ENCODE peak calls at places on chromosomes 4 and X, in seven cellular contexts. E, I, K, Z, D, O and P are unnamed samples. For H3K4me1, the result is how much of the 10 kb centered on the place peaks cover.

GRCh38 chr4:8709050-8709728 is 116.6 kb downstream of the CPZ start:
- DNase-seq in E (no peak), O (no peak), K (no peak), D (peak), I (peak), Z (no peak), P (no peak)

GRCh38 chr4:587671-588350 is 11.7 kb upstream of the TMEM271 start:
- DNase-seq in O (no peak), Z (no peak), D (no peak), E (no peak), K (no peak), I (no peak), P (no peak)

GRCh38 chrX:63768760-63769159 is 16.3 kb downstream of the ARHGEF9 start:
- DNase-seq in E (no peak), K (no peak), Z (no peak), O (no peak), I (no peak), D (no peak), P (no peak)

GRCh38 chr4:19227701-19228100 is 1024.0 kb upstream of the SLIT2 start:
- DNase-seq in I (no peak), D (no peak), Z (no peak), K (no peak), O (no peak), E (no peak), P (no peak)

GRCh38 chrX:45771560-45772340 is 571.1 kb upstream of the DIPK2B start:
- DNase-seq in D (no peak), I (no peak), Z (no peak), K (no peak), O (no peak), E (no peak), P (no peak)

GRCh38 chr4:11535333-11535732 is 106.6 kb upstream of the HS3ST1 start:
- DNase-seq in I (no peak), E (no peak), K (no peak), Z (no peak), D (no peak), O (no peak), P (no peak)

GRCh38 chr4:112650332-112650731 is 13.4 kb downstream of the LARP7 start:
- DNase-seq in D (no peak), I (no peak), Z (no peak), E (no peak), O (no peak), K (no peak), P (no peak)

GRCh38 chr4:1512081-1512737 is 106.0 kb upstream of the NKX1-1 start:
- DNase-seq in E (no peak), D (no peak), K (no peak), Z (no peak), O (no peak), I (no peak), P (no peak)

GRCh38 chr4:175035907-175036306 is 117.7 kb downstream of the ADAM29 start:
- DNase-seq in O (no peak), E (no peak), Z (peak), K (no peak), I (no peak), D (no peak), P (no peak)

GRCh38 chr4:41120297-41121217 is 93.8 kb downstream of the APBB2 start:
- DNase-seq in Z (no peak), K (no peak), D (no peak), I (no peak), O (no peak), E (no peak), P (no peak)

GRCh38 chrX:55107911-55108310 is 19.1 kb downstream of the PAGE2 start:
- DNase-seq in I (no peak), Z (no peak), D (no peak), K (no peak), E (no peak), O (no peak), P (no peak)

GRCh38 chrX:105136786-105137185 is 83.7 kb downstream of the TEX13A start:
- DNase-seq in D (no peak), K (no peak), I (no peak), E (no peak), O (no peak), Z (no peak), P (no peak)

GRCh38 chr4:53863163-53863562 is 201.2 kb downstream of the CHIC2 start:
- DNase-seq in I (no peak), K (no peak), Z (no peak), D (no peak), E (no peak), O (no peak), P (no peak)

GRCh38 chr4:93829531-93830089 is 1.1 kb downstream of the ATOH1 start:
- DNase-seq in E (no peak), D (peak), K (no peak), Z (no peak), O (no peak), I (peak), P (no peak)

GRCh38 chr4:3031357-3032064 is 42.8 kb downstream of the HTT-AS start:
- DNase-seq in D (peak), K (no peak), E (no peak), I (no peak), Z (no peak), O (no peak), P (no peak)

GRCh38 chr4:106266201-106266600 is 49.8 kb downstream of the TBCK start:
- DNase-seq in O (peak), K (peak), E (peak), I (no peak), D (peak), Z (peak), P (no peak)

GRCh38 chr4:57104706-57105560 is 5.3 kb downstream of the IGFBP7 start:
- DNase-seq in D (no peak), E (no peak), K (no peak), O (no peak), I (no peak), Z (no peak), P (no peak)

GRCh38 chr4:107719211-107719926 is 665 bp downstream of the PAPSS1 start:
- DNase-seq in O (peak), K (no peak), E (no peak), Z (no peak), I (no peak), D (no peak), P (no peak)

GRCh38 chrX:40434947-40435346 is 145.8 kb upstream of the ATP6AP2 start:
- DNase-seq in O (no peak), I (peak), E (peak), Z (no peak), K (no peak), D (peak), P (peak)

GRCh38 chr4:107444-108429 is 16.6 kb upstream of the ZNF718 start:
- DNase-seq in O (no peak), D (peak), K (no peak), I (peak), Z (no peak), E (no peak), P (no peak)

GRCh38 chr4:7906171-7906581 is 33.5 kb downstream of the AFAP1 start:
- DNase-seq in Z (no peak), D (no peak), I (no peak), O (no peak), E (no peak), K (no peak), P (no peak)

GRCh38 chr4:94519925-94520789 is 68.4 kb downstream of the PDLIM5 start:
- DNase-seq in O (no peak), Z (no peak), I (no peak), K (no peak), D (no peak), E (no peak), P (no peak)

GRCh38 chrX:134599173-134599914 is 58.9 kb downstream of the PLAC1 start:
- DNase-seq in E (no peak), D (no peak), Z (peak), K (no peak), O (no peak), I (no peak), P (no peak)

GRCh38 chr4:77014256-77014655 is 61.5 kb downstream of the CCNI start:
- DNase-seq in O (no peak), E (no peak), K (no peak), I (no peak), Z (no peak), D (no peak), P (no peak)
- H3K4me1 ChIP-seq in O (under half), E (under half), K (under half), I (under half), Z (under half), D (under half), P (under half)

GRCh38 chr4:124044330-124044729 is 647.7 kb downstream of the SPRY1 start:
- DNase-seq in E (no peak), Z (no peak), O (no peak), I (no peak), D (no peak), K (no peak), P (no peak)
- H3K4me3 ChIP-seq in E (no peak), Z (no peak), O (no peak), I (no peak), D (no peak), K (no peak), P (no peak)

DNA sequence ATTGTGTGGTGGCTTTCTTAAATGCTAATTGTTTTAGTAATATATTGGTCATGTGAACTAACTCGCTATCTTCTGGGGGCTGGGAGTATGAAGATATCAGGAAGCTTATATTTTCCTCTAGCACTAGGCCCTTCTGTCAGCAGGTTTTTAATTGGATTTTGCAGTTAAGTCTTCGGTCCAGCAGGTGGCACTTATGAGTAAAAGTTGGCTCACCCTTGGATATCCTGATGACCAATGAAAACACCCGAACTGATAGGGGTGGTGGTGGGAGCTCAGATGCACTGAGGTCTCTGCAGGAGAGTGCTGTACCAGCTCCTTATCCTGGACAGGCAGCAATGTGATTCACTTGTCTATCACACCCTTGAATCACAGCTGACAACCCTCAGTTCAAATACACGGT is 1365.8 kb upstream of the DIAPH2 start:
- DNase-seq in D (peak), I (no peak), Z (no peak), K (no peak), O (peak), E (peak), P (peak)
- TF ChIP-seq YY1 in D (no peak), I (no peak), Z (no peak), K (no peak), O (no peak), E (no peak), P (no peak)

GRCh38 chr4:73451978-73452747 is 16.1 kb downstream of the AFP start:
- DNase-seq in E (no peak), I (no peak), K (no peak), O (no peak), D (no peak), Z (no peak), P (no peak)
- H3K4me1 ChIP-seq in E (under half), I (under half), K (under half), O (half or more), D (under half), Z (under half), P (under half)

DNA sequence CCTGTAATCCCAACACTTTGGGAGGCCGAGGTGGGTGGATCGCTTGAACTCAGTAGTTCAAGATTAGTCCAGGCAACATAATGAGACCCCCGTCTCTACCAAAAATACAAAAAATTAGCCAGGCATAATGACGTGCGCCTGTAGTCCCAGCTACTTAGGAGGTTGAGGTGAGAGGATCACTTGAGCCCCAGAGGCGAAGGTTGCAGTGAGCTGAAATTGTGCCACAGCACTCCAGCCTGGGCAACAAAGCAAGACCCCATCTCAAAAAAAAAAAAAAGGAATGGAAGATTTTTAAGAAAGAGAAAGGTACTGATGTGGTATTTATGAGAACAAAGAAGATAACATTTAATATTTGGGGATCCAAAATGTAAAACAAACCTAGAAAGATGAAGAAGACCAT is 27.0 kb upstream of the NMU start:
- DNase-seq in O (no peak), K (no peak), E (no peak), I (no peak), D (no peak), Z (no peak), P (no peak)
- H3K4me3 ChIP-seq in O (no peak), K (no peak), E (no peak), I (no peak), D (no peak), Z (no peak), P (no peak)

GRCh38 chr4:6231663-6232165 is 31.4 kb upstream of the JAKMIP1 start:
- DNase-seq in D (peak), O (no peak), I (no peak), K (no peak), Z (no peak), E (no peak), P (no peak)

GRCh38 chr4:6230827-6231662 is 30.7 kb upstream of the JAKMIP1 start:
- DNase-seq in O (no peak), D (no peak), K (no peak), Z (no peak), E (no peak), I (no peak), P (no peak)

GRCh38 chr4:6233943-6234342 is 33.6 kb upstream of the JAKMIP1 start:
- DNase-seq in Z (no peak), E (no peak), D (no peak), O (no peak), I (no peak), K (no peak), P (no peak)

GRCh38 chr4:6235012-6235411 is 34.6 kb upstream of the WFS1 start:
- DNase-seq in Z (no peak), E (no peak), K (no peak), O (no peak), D (no peak), I (no peak), P (no peak)

GRCh38 chr4:6232836-6233785 is 32.8 kb upstream of the JAKMIP1 start:
- DNase-seq in O (no peak), K (no peak), Z (no peak), E (no peak), D (no peak), I (no peak), P (no peak)
- TF ChIP-seq YY1 in O (no peak), K (no peak), Z (no peak), E (no peak), D (no peak), I (no peak), P (no peak)

GRCh38 chrX:76434103-76434741 is 6.7 kb downstream of the MAGEE1 start:
- DNase-seq in Z (no peak), O (no peak), K (no peak), D (no peak), E (no peak), I (no peak), P (no peak)

GRCh38 chrX:76433219-76433618 is 5.7 kb downstream of the MAGEE1 start:
- DNase-seq in Z (no peak), K (no peak), O (no peak), E (no peak), D (no peak), I (no peak), P (no peak)

GRCh38 chrX:76427560-76428242 is at the start of gene MAGEE1:
- DNase-seq in Z (peak), I (peak), K (peak), D (peak), O (peak), E (peak), P (peak)

GRCh38 chrX:76428243-76429130 is 977 bp downstream of the MAGEE1 start:
- DNase-seq in Z (no peak), O (no peak), K (no peak), I (peak), E (no peak), D (peak), P (no peak)
- H3K4me1 ChIP-seq in Z (under half), O (under half), K (under half), I (under half), E (under half), D (under half), P (under half)